ENCODE peak calls at places on chromosomes 7 and 10, in ten cellular contexts. One of them, this sample, is unnamed.

GRCh38 chr10:11798862-11799735 is 24.1 kb upstream of the PROSER2 start:
- DNase-seq in AG09309: no peak
- DNase-seq in caudate nucleus: no peak
- DNase-seq in NCI-H1092 treated with DMSO at 0.1 percent for 48 hours: no peak
- DNase-seq in stimulated activated naive CD8-positive, alpha-beta T cell treated with anti-CD3 and anti-CD28 coated beads, Interleukin-15, Interleukin-2, amounts not matched to agents 100 U/mL and 50 U/mL, for 24 hours: no peak
- DNase-seq in MCF 10A: no peak
- DNase-seq in GM10248: no peak
- DNase-seq in effector memory CD8-positive, alpha-beta T cell: no peak
- DNase-seq in astrocyte of the cerebellum: no peak
- DNase-seq in activated naive CD8-positive, alpha-beta T cell treated with anti-CD3 and anti-CD28 coated beads, Interleukin-2, amount 50 U/mL, for 24 hours: no peak
- DNase-seq in this sample: no peak

GRCh38 chr10:78850611-78851010 is 218.2 kb upstream of the ZMIZ1 start:
- DNase-seq in AG09309: no peak
- DNase-seq in caudate nucleus: no peak
- DNase-seq in NCI-H1092 treated with DMSO at 0.1 percent for 48 hours: no peak
- DNase-seq in stimulated activated naive CD8-positive, alpha-beta T cell treated with anti-CD3 and anti-CD28 coated beads, Interleukin-15, Interleukin-2, amounts not matched to agents 100 U/mL and 50 U/mL, for 24 hours: no peak
- DNase-seq in MCF 10A: no peak
- DNase-seq in GM10248: no peak
- DNase-seq in effector memory CD8-positive, alpha-beta T cell: no peak
- DNase-seq in astrocyte of the cerebellum: no peak
- DNase-seq in activated naive CD8-positive, alpha-beta T cell treated with anti-CD3 and anti-CD28 coated beads, Interleukin-2, amount 50 U/mL, for 24 hours: no peak
- DNase-seq in this sample: no peak

GRCh38 chr7:132009778-132010177 is 453.4 kb upstream of the PODXL start:
- DNase-seq in AG09309: no peak
- DNase-seq in caudate nucleus: no peak
- DNase-seq in NCI-H1092 treated with DMSO at 0.1 percent for 48 hours: no peak
- DNase-seq in stimulated activated naive CD8-positive, alpha-beta T cell treated with anti-CD3 and anti-CD28 coated beads, Interleukin-15, Interleukin-2, amounts not matched to agents 100 U/mL and 50 U/mL, for 24 hours: no peak
- DNase-seq in MCF 10A: no peak
- DNase-seq in GM10248: no peak
- DNase-seq in effector memory CD8-positive, alpha-beta T cell: no peak
- DNase-seq in astrocyte of the cerebellum: peak
- DNase-seq in activated naive CD8-positive, alpha-beta T cell treated with anti-CD3 and anti-CD28 coated beads, Interleukin-2, amount 50 U/mL, for 24 hours: no peak
- DNase-seq in this sample: no peak

GRCh38 chr7:1845536-1846311 is 175.6 kb downstream of the ELFN1 start:
- DNase-seq in AG09309: no peak
- DNase-seq in caudate nucleus: no peak
- DNase-seq in NCI-H1092 treated with DMSO at 0.1 percent for 48 hours: no peak
- DNase-seq in stimulated activated naive CD8-positive, alpha-beta T cell treated with anti-CD3 and anti-CD28 coated beads, Interleukin-15, Interleukin-2, amounts not matched to agents 100 U/mL and 50 U/mL, for 24 hours: no peak
- DNase-seq in MCF 10A: no peak
- DNase-seq in GM10248: no peak
- DNase-seq in effector memory CD8-positive, alpha-beta T cell: no peak
- DNase-seq in astrocyte of the cerebellum: no peak
- DNase-seq in activated naive CD8-positive, alpha-beta T cell treated with anti-CD3 and anti-CD28 coated beads, Interleukin-2, amount 50 U/mL, for 24 hours: no peak
- DNase-seq in this sample: peak

GRCh38 chr7:87784424-87784823 is 91.7 kb downstream of the SLC25A40 start:
- DNase-seq in AG09309: no peak
- DNase-seq in caudate nucleus: no peak
- DNase-seq in NCI-H1092 treated with DMSO at 0.1 percent for 48 hours: no peak
- DNase-seq in stimulated activated naive CD8-positive, alpha-beta T cell treated with anti-CD3 and anti-CD28 coated beads, Interleukin-15, Interleukin-2, amounts not matched to agents 100 U/mL and 50 U/mL, for 24 hours: no peak
- DNase-seq in MCF 10A: peak
- DNase-seq in GM10248: no peak
- DNase-seq in effector memory CD8-positive, alpha-beta T cell: no peak
- DNase-seq in astrocyte of the cerebellum: no peak
- DNase-seq in activated naive CD8-positive, alpha-beta T cell treated with anti-CD3 and anti-CD28 coated beads, Interleukin-2, amount 50 U/mL, for 24 hours: no peak
- DNase-seq in this sample: no peak

GRCh38 chr7:125563557-125563956 is 633.9 kb upstream of the POT1 start:
- DNase-seq in AG09309: no peak
- DNase-seq in caudate nucleus: no peak
- DNase-seq in NCI-H1092 treated with DMSO at 0.1 percent for 48 hours: no peak
- DNase-seq in stimulated activated naive CD8-positive, alpha-beta T cell treated with anti-CD3 and anti-CD28 coated beads, Interleukin-15, Interleukin-2, amounts not matched to agents 100 U/mL and 50 U/mL, for 24 hours: no peak
- DNase-seq in MCF 10A: no peak
- DNase-seq in GM10248: no peak
- DNase-seq in effector memory CD8-positive, alpha-beta T cell: no peak
- DNase-seq in astrocyte of the cerebellum: no peak
- DNase-seq in activated naive CD8-positive, alpha-beta T cell treated with anti-CD3 and anti-CD28 coated beads, Interleukin-2, amount 50 U/mL, for 24 hours: no peak
- DNase-seq in this sample: no peak

GRCh38 chr10:75058142-75058541 is 53.3 kb upstream of the SAMD8 start:
- DNase-seq in AG09309: peak
- DNase-seq in caudate nucleus: no peak
- DNase-seq in NCI-H1092 treated with DMSO at 0.1 percent for 48 hours: no peak
- DNase-seq in stimulated activated naive CD8-positive, alpha-beta T cell treated with anti-CD3 and anti-CD28 coated beads, Interleukin-15, Interleukin-2, amounts not matched to agents 100 U/mL and 50 U/mL, for 24 hours: no peak
- DNase-seq in MCF 10A: peak
- DNase-seq in GM10248: no peak
- DNase-seq in effector memory CD8-positive, alpha-beta T cell: no peak
- DNase-seq in astrocyte of the cerebellum: no peak
- DNase-seq in activated naive CD8-positive, alpha-beta T cell treated with anti-CD3 and anti-CD28 coated beads, Interleukin-2, amount 50 U/mL, for 24 hours: no peak
- DNase-seq in this sample: no peak

GRCh38 chr10:97381626-97382025 is 19.5 kb downstream of the RRP12 start:
- DNase-seq in AG09309: no peak
- DNase-seq in caudate nucleus: no peak
- DNase-seq in NCI-H1092 treated with DMSO at 0.1 percent for 48 hours: no peak
- DNase-seq in stimulated activated naive CD8-positive, alpha-beta T cell treated with anti-CD3 and anti-CD28 coated beads, Interleukin-15, Interleukin-2, amounts not matched to agents 100 U/mL and 50 U/mL, for 24 hours: no peak
- DNase-seq in MCF 10A: no peak
- DNase-seq in GM10248: no peak
- DNase-seq in effector memory CD8-positive, alpha-beta T cell: no peak
- DNase-seq in astrocyte of the cerebellum: no peak
- DNase-seq in activated naive CD8-positive, alpha-beta T cell treated with anti-CD3 and anti-CD28 coated beads, Interleukin-2, amount 50 U/mL, for 24 hours: no peak
- DNase-seq in this sample: no peak

GRCh38 chr10:19816420-19817250 is at the start of gene PLXDC2:
- DNase-seq in AG09309: no peak
- DNase-seq in caudate nucleus: peak
- DNase-seq in NCI-H1092 treated with DMSO at 0.1 percent for 48 hours: no peak
- DNase-seq in stimulated activated naive CD8-positive, alpha-beta T cell treated with anti-CD3 and anti-CD28 coated beads, Interleukin-15, Interleukin-2, amounts not matched to agents 100 U/mL and 50 U/mL, for 24 hours: peak
- DNase-seq in MCF 10A: peak
- DNase-seq in GM10248: peak
- DNase-seq in effector memory CD8-positive, alpha-beta T cell: no peak
- DNase-seq in astrocyte of the cerebellum: peak
- DNase-seq in activated naive CD8-positive, alpha-beta T cell treated with anti-CD3 and anti-CD28 coated beads, Interleukin-2, amount 50 U/mL, for 24 hours: peak
- DNase-seq in this sample: peak

GRCh38 chr7:99393363-99394187 is 14.8 kb downstream of the PDAP1 start:
- DNase-seq in AG09309: no peak
- DNase-seq in caudate nucleus: no peak
- DNase-seq in NCI-H1092 treated with DMSO at 0.1 percent for 48 hours: peak
- DNase-seq in stimulated activated naive CD8-positive, alpha-beta T cell treated with anti-CD3 and anti-CD28 coated beads, Interleukin-15, Interleukin-2, amounts not matched to agents 100 U/mL and 50 U/mL, for 24 hours: no peak
- DNase-seq in MCF 10A: no peak
- DNase-seq in GM10248: no peak
- DNase-seq in effector memory CD8-positive, alpha-beta T cell: no peak
- DNase-seq in astrocyte of the cerebellum: no peak
- DNase-seq in activated naive CD8-positive, alpha-beta T cell treated with anti-CD3 and anti-CD28 coated beads, Interleukin-2, amount 50 U/mL, for 24 hours: no peak
- DNase-seq in this sample: no peak

GRCh38 chr7:138295049-138295637 is 164.9 kb upstream of the TRIM24 start:
- DNase-seq in AG09309: no peak
- DNase-seq in caudate nucleus: no peak
- DNase-seq in NCI-H1092 treated with DMSO at 0.1 percent for 48 hours: no peak
- DNase-seq in stimulated activated naive CD8-positive, alpha-beta T cell treated with anti-CD3 and anti-CD28 coated beads, Interleukin-15, Interleukin-2, amounts not matched to agents 100 U/mL and 50 U/mL, for 24 hours: no peak
- DNase-seq in MCF 10A: no peak
- DNase-seq in GM10248: no peak
- DNase-seq in effector memory CD8-positive, alpha-beta T cell: no peak
- DNase-seq in astrocyte of the cerebellum: no peak
- DNase-seq in activated naive CD8-positive, alpha-beta T cell treated with anti-CD3 and anti-CD28 coated beads, Interleukin-2, amount 50 U/mL, for 24 hours: no peak
- DNase-seq in this sample: no peak

GRCh38 chr7:158087196-158087595 is 500.4 kb downstream of the PTPRN2 start:
- DNase-seq in AG09309: no peak
- DNase-seq in caudate nucleus: no peak
- DNase-seq in NCI-H1092 treated with DMSO at 0.1 percent for 48 hours: no peak
- DNase-seq in stimulated activated naive CD8-positive, alpha-beta T cell treated with anti-CD3 and anti-CD28 coated beads, Interleukin-15, Interleukin-2, amounts not matched to agents 100 U/mL and 50 U/mL, for 24 hours: no peak
- DNase-seq in MCF 10A: no peak
- DNase-seq in GM10248: no peak
- DNase-seq in effector memory CD8-positive, alpha-beta T cell: no peak
- DNase-seq in astrocyte of the cerebellum: no peak
- DNase-seq in activated naive CD8-positive, alpha-beta T cell treated with anti-CD3 and anti-CD28 coated beads, Interleukin-2, amount 50 U/mL, for 24 hours: no peak
- DNase-seq in this sample: no peak

GRCh38 chr10:127738512-127739424 is 1.8 kb downstream of the FOXI2 start:
- DNase-seq in AG09309: no peak
- DNase-seq in caudate nucleus: no peak
- DNase-seq in NCI-H1092 treated with DMSO at 0.1 percent for 48 hours: peak
- DNase-seq in stimulated activated naive CD8-positive, alpha-beta T cell treated with anti-CD3 and anti-CD28 coated beads, Interleukin-15, Interleukin-2, amounts not matched to agents 100 U/mL and 50 U/mL, for 24 hours: no peak
- DNase-seq in MCF 10A: peak
- DNase-seq in GM10248: no peak
- DNase-seq in effector memory CD8-positive, alpha-beta T cell: no peak
- DNase-seq in astrocyte of the cerebellum: no peak
- DNase-seq in activated naive CD8-positive, alpha-beta T cell treated with anti-CD3 and anti-CD28 coated beads, Interleukin-2, amount 50 U/mL, for 24 hours: no peak
- DNase-seq in this sample: no peak

GRCh38 chr7:157272351-157273207 is 64.2 kb upstream of the DNAJB6 start:
- DNase-seq in AG09309: no peak
- DNase-seq in caudate nucleus: no peak
- DNase-seq in NCI-H1092 treated with DMSO at 0.1 percent for 48 hours: peak
- DNase-seq in stimulated activated naive CD8-positive, alpha-beta T cell treated with anti-CD3 and anti-CD28 coated beads, Interleukin-15, Interleukin-2, amounts not matched to agents 100 U/mL and 50 U/mL, for 24 hours: no peak
- DNase-seq in MCF 10A: no peak
- DNase-seq in GM10248: no peak
- DNase-seq in effector memory CD8-positive, alpha-beta T cell: no peak
- DNase-seq in astrocyte of the cerebellum: no peak
- DNase-seq in activated naive CD8-positive, alpha-beta T cell treated with anti-CD3 and anti-CD28 coated beads, Interleukin-2, amount 50 U/mL, for 24 hours: no peak
- DNase-seq in this sample: no peak

GRCh38 chr7:7157177-7157886 is 25.0 kb upstream of the C1GALT1 start:
- DNase-seq in AG09309: peak
- DNase-seq in caudate nucleus: no peak
- DNase-seq in NCI-H1092 treated with DMSO at 0.1 percent for 48 hours: no peak
- DNase-seq in stimulated activated naive CD8-positive, alpha-beta T cell treated with anti-CD3 and anti-CD28 coated beads, Interleukin-15, Interleukin-2, amounts not matched to agents 100 U/mL and 50 U/mL, for 24 hours: peak
- DNase-seq in MCF 10A: peak
- DNase-seq in GM10248: no peak
- DNase-seq in effector memory CD8-positive, alpha-beta T cell: peak
- DNase-seq in astrocyte of the cerebellum: peak
- DNase-seq in activated naive CD8-positive, alpha-beta T cell treated with anti-CD3 and anti-CD28 coated beads, Interleukin-2, amount 50 U/mL, for 24 hours: peak
- DNase-seq in this sample: no peak

GRCh38 chr10:69635428-69636272 is 5.6 kb downstream of the FAM241B start:
- DNase-seq in AG09309: no peak
- DNase-seq in caudate nucleus: no peak
- DNase-seq in NCI-H1092 treated with DMSO at 0.1 percent for 48 hours: no peak
- DNase-seq in stimulated activated naive CD8-positive, alpha-beta T cell treated with anti-CD3 and anti-CD28 coated beads, Interleukin-15, Interleukin-2, amounts not matched to agents 100 U/mL and 50 U/mL, for 24 hours: no peak
- DNase-seq in MCF 10A: no peak
- DNase-seq in GM10248: no peak
- DNase-seq in effector memory CD8-positive, alpha-beta T cell: no peak
- DNase-seq in astrocyte of the cerebellum: no peak
- DNase-seq in activated naive CD8-positive, alpha-beta T cell treated with anti-CD3 and anti-CD28 coated beads, Interleukin-2, amount 50 U/mL, for 24 hours: no peak
- DNase-seq in this sample: no peak

GRCh38 chr10:95221124-95221523 is 27.1 kb downstream of the ACSM6 start:
- DNase-seq in AG09309: no peak
- DNase-seq in caudate nucleus: no peak
- DNase-seq in NCI-H1092 treated with DMSO at 0.1 percent for 48 hours: no peak
- DNase-seq in stimulated activated naive CD8-positive, alpha-beta T cell treated with anti-CD3 and anti-CD28 coated beads, Interleukin-15, Interleukin-2, amounts not matched to agents 100 U/mL and 50 U/mL, for 24 hours: no peak
- DNase-seq in MCF 10A: peak
- DNase-seq in GM10248: no peak
- DNase-seq in effector memory CD8-positive, alpha-beta T cell: no peak
- DNase-seq in astrocyte of the cerebellum: peak
- DNase-seq in activated naive CD8-positive, alpha-beta T cell treated with anti-CD3 and anti-CD28 coated beads, Interleukin-2, amount 50 U/mL, for 24 hours: no peak
- DNase-seq in this sample: no peak

GRCh38 chr10:129816702-129817101 is 147.4 kb downstream of the EBF3 start:
- DNase-seq in AG09309: no peak
- DNase-seq in caudate nucleus: no peak
- DNase-seq in NCI-H1092 treated with DMSO at 0.1 percent for 48 hours: no peak
- DNase-seq in stimulated activated naive CD8-positive, alpha-beta T cell treated with anti-CD3 and anti-CD28 coated beads, Interleukin-15, Interleukin-2, amounts not matched to agents 100 U/mL and 50 U/mL, for 24 hours: no peak
- DNase-seq in MCF 10A: no peak
- DNase-seq in GM10248: no peak
- DNase-seq in effector memory CD8-positive, alpha-beta T cell: no peak
- DNase-seq in astrocyte of the cerebellum: no peak
- DNase-seq in activated naive CD8-positive, alpha-beta T cell treated with anti-CD3 and anti-CD28 coated beads, Interleukin-2, amount 50 U/mL, for 24 hours: no peak
- DNase-seq in this sample: no peak

GRCh38 chr10:63738410-63738809 is 217.2 kb downstream of the REEP3 start:
- DNase-seq in AG09309: no peak
- DNase-seq in caudate nucleus: no peak
- DNase-seq in NCI-H1092 treated with DMSO at 0.1 percent for 48 hours: no peak
- DNase-seq in stimulated activated naive CD8-positive, alpha-beta T cell treated with anti-CD3 and anti-CD28 coated beads, Interleukin-15, Interleukin-2, amounts not matched to agents 100 U/mL and 50 U/mL, for 24 hours: no peak
- DNase-seq in MCF 10A: peak
- DNase-seq in GM10248: no peak
- DNase-seq in effector memory CD8-positive, alpha-beta T cell: no peak
- DNase-seq in astrocyte of the cerebellum: peak
- DNase-seq in activated naive CD8-positive, alpha-beta T cell treated with anti-CD3 and anti-CD28 coated beads, Interleukin-2, amount 50 U/mL, for 24 hours: no peak
- DNase-seq in this sample: no peak

GRCh38 chr7:30709549-30709948 is 27.3 kb upstream of the CRHR2 start:
- DNase-seq in AG09309: no peak
- DNase-seq in caudate nucleus: no peak
- DNase-seq in NCI-H1092 treated with DMSO at 0.1 percent for 48 hours: no peak
- DNase-seq in stimulated activated naive CD8-positive, alpha-beta T cell treated with anti-CD3 and anti-CD28 coated beads, Interleukin-15, Interleukin-2, amounts not matched to agents 100 U/mL and 50 U/mL, for 24 hours: no peak
- DNase-seq in MCF 10A: no peak
- DNase-seq in GM10248: no peak
- DNase-seq in effector memory CD8-positive, alpha-beta T cell: no peak
- DNase-seq in astrocyte of the cerebellum: no peak
- DNase-seq in activated naive CD8-positive, alpha-beta T cell treated with anti-CD3 and anti-CD28 coated beads, Interleukin-2, amount 50 U/mL, for 24 hours: no peak
- DNase-seq in this sample: no peak

GRCh38 chr7:158695726-158696452 is 8.7 kb downstream of the NCAPG2 start:
- DNase-seq in AG09309: peak
- DNase-seq in caudate nucleus: peak
- DNase-seq in NCI-H1092 treated with DMSO at 0.1 percent for 48 hours: no peak
- DNase-seq in stimulated activated naive CD8-positive, alpha-beta T cell treated with anti-CD3 and anti-CD28 coated beads, Interleukin-15, Interleukin-2, amounts not matched to agents 100 U/mL and 50 U/mL, for 24 hours: no peak
- DNase-seq in MCF 10A: peak
- DNase-seq in GM10248: peak
- DNase-seq in effector memory CD8-positive, alpha-beta T cell: peak
- DNase-seq in astrocyte of the cerebellum: peak
- DNase-seq in activated naive CD8-positive, alpha-beta T cell treated with anti-CD3 and anti-CD28 coated beads, Interleukin-2, amount 50 U/mL, for 24 hours: no peak
- DNase-seq in this sample: peak

GRCh38 chr10:76779163-76779820 is 858.3 kb downstream of the KCNMA1 start:
- DNase-seq in AG09309: peak
- DNase-seq in caudate nucleus: no peak
- DNase-seq in NCI-H1092 treated with DMSO at 0.1 percent for 48 hours: no peak
- DNase-seq in stimulated activated naive CD8-positive, alpha-beta T cell treated with anti-CD3 and anti-CD28 coated beads, Interleukin-15, Interleukin-2, amounts not matched to agents 100 U/mL and 50 U/mL, for 24 hours: no peak
- DNase-seq in MCF 10A: peak
- DNase-seq in GM10248: no peak
- DNase-seq in effector memory CD8-positive, alpha-beta T cell: no peak
- DNase-seq in astrocyte of the cerebellum: peak
- DNase-seq in activated naive CD8-positive, alpha-beta T cell treated with anti-CD3 and anti-CD28 coated beads, Interleukin-2, amount 50 U/mL, for 24 hours: no peak
- DNase-seq in this sample: no peak

GRCh38 chr10:119575506-119575905 is 21.3 kb downstream of the TIAL1 start:
- DNase-seq in AG09309: no peak
- DNase-seq in caudate nucleus: no peak
- DNase-seq in NCI-H1092 treated with DMSO at 0.1 percent for 48 hours: no peak
- DNase-seq in stimulated activated naive CD8-positive, alpha-beta T cell treated with anti-CD3 and anti-CD28 coated beads, Interleukin-15, Interleukin-2, amounts not matched to agents 100 U/mL and 50 U/mL, for 24 hours: no peak
- DNase-seq in MCF 10A: peak
- DNase-seq in GM10248: no peak
- DNase-seq in effector memory CD8-positive, alpha-beta T cell: peak
- DNase-seq in astrocyte of the cerebellum: no peak
- DNase-seq in activated naive CD8-positive, alpha-beta T cell treated with anti-CD3 and anti-CD28 coated beads, Interleukin-2, amount 50 U/mL, for 24 hours: no peak
- DNase-seq in this sample: no peak

GRCh38 chr10:31121797-31122586 is 90.3 kb upstream of the ZNF438 start:
- DNase-seq in AG09309: no peak
- DNase-seq in caudate nucleus: no peak
- DNase-seq in NCI-H1092 treated with DMSO at 0.1 percent for 48 hours: no peak
- DNase-seq in stimulated activated naive CD8-positive, alpha-beta T cell treated with anti-CD3 and anti-CD28 coated beads, Interleukin-15, Interleukin-2, amounts not matched to agents 100 U/mL and 50 U/mL, for 24 hours: no peak
- DNase-seq in MCF 10A: no peak
- DNase-seq in GM10248: no peak
- DNase-seq in effector memory CD8-positive, alpha-beta T cell: no peak
- DNase-seq in astrocyte of the cerebellum: no peak
- DNase-seq in activated naive CD8-positive, alpha-beta T cell treated with anti-CD3 and anti-CD28 coated beads, Interleukin-2, amount 50 U/mL, for 24 hours: no peak
- DNase-seq in this sample: no peak

GRCh38 chr10:76297787-76298281 is 866.4 kb downstream of the LRMDA start:
- DNase-seq in AG09309: no peak
- DNase-seq in caudate nucleus: no peak
- DNase-seq in NCI-H1092 treated with DMSO at 0.1 percent for 48 hours: peak
- DNase-seq in stimulated activated naive CD8-positive, alpha-beta T cell treated with anti-CD3 and anti-CD28 coated beads, Interleukin-15, Interleukin-2, amounts not matched to agents 100 U/mL and 50 U/mL, for 24 hours: no peak
- DNase-seq in MCF 10A: no peak
- DNase-seq in GM10248: no peak
- DNase-seq in effector memory CD8-positive, alpha-beta T cell: no peak
- DNase-seq in astrocyte of the cerebellum: no peak
- DNase-seq in activated naive CD8-positive, alpha-beta T cell treated with anti-CD3 and anti-CD28 coated beads, Interleukin-2, amount 50 U/mL, for 24 hours: no peak
- DNase-seq in this sample: no peak

GRCh38 chr7:30466266-30466665 is 12.3 kb downstream of the NOD1 start:
- DNase-seq in AG09309: no peak
- DNase-seq in caudate nucleus: no peak
- DNase-seq in NCI-H1092 treated with DMSO at 0.1 percent for 48 hours: no peak
- DNase-seq in stimulated activated naive CD8-positive, alpha-beta T cell treated with anti-CD3 and anti-CD28 coated beads, Interleukin-15, Interleukin-2, amounts not matched to agents 100 U/mL and 50 U/mL, for 24 hours: no peak
- DNase-seq in MCF 10A: no peak
- DNase-seq in GM10248: no peak
- DNase-seq in effector memory CD8-positive, alpha-beta T cell: no peak
- DNase-seq in astrocyte of the cerebellum: no peak
- DNase-seq in activated naive CD8-positive, alpha-beta T cell treated with anti-CD3 and anti-CD28 coated beads, Interleukin-2, amount 50 U/mL, for 24 hours: no peak
- DNase-seq in this sample: no peak

GRCh38 chr10:114179148-114179547 is at the start of gene TDRD1:
- DNase-seq in AG09309: no peak
- DNase-seq in caudate nucleus: no peak
- DNase-seq in NCI-H1092 treated with DMSO at 0.1 percent for 48 hours: no peak
- DNase-seq in stimulated activated naive CD8-positive, alpha-beta T cell treated with anti-CD3 and anti-CD28 coated beads, Interleukin-15, Interleukin-2, amounts not matched to agents 100 U/mL and 50 U/mL, for 24 hours: no peak
- DNase-seq in MCF 10A: no peak
- DNase-seq in GM10248: no peak
- DNase-seq in effector memory CD8-positive, alpha-beta T cell: no peak
- DNase-seq in astrocyte of the cerebellum: no peak
- DNase-seq in activated naive CD8-positive, alpha-beta T cell treated with anti-CD3 and anti-CD28 coated beads, Interleukin-2, amount 50 U/mL, for 24 hours: no peak
- DNase-seq in this sample: no peak

GRCh38 chr10:84158549-84158948 is 15.1 kb upstream of the GPR15LG start:
- DNase-seq in AG09309: no peak
- DNase-seq in caudate nucleus: no peak
- DNase-seq in NCI-H1092 treated with DMSO at 0.1 percent for 48 hours: no peak
- DNase-seq in stimulated activated naive CD8-positive, alpha-beta T cell treated with anti-CD3 and anti-CD28 coated beads, Interleukin-15, Interleukin-2, amounts not matched to agents 100 U/mL and 50 U/mL, for 24 hours: no peak
- DNase-seq in MCF 10A: no peak
- DNase-seq in GM10248: no peak
- DNase-seq in effector memory CD8-positive, alpha-beta T cell: no peak
- DNase-seq in astrocyte of the cerebellum: no peak
- DNase-seq in activated naive CD8-positive, alpha-beta T cell treated with anti-CD3 and anti-CD28 coated beads, Interleukin-2, amount 50 U/mL, for 24 hours: no peak
- DNase-seq in this sample: no peak